ENCODE peak calls at places on chromosome 1, in nine cellular contexts. One of them, this sample, is unnamed.

GRCh38 chr1:116375884-116376733 is 3.1 kb downstream of the ATP1A1 start:
- DNase-seq in transverse colon: peak; percentile 90
- DNase-seq in IMR-90: peak; percentile 68
- DNase-seq in cardiac muscle cell: peak; percentile 80
- DNase-seq in CD4-positive, alpha-beta memory T cell: peak; percentile 28
- DNase-seq in tibial nerve: peak; percentile 47
- DNase-seq in left ventricle myocardium inferior: peak; percentile 78
- DNase-seq in lower leg skin: peak; percentile 93
- DNase-seq in endodermal cell: peak; percentile 78
- DNase-seq in this sample: peak; percentile 32

GRCh38 chr1:116769561-116769977 is 15.3 kb downstream of the CD2 start:
- DNase-seq in tibial nerve: no peak
- DNase-seq in IMR-90: no peak
- DNase-seq in left ventricle myocardium inferior: no peak
- DNase-seq in transverse colon: peak; percentile 37
- DNase-seq in cardiac muscle cell: peak; percentile 46
- DNase-seq in lower leg skin: no peak
- DNase-seq in endodermal cell: no peak
- DNase-seq in CD4-positive, alpha-beta memory T cell: peak; percentile 89
- DNase-seq in this sample: peak; percentile 91

GRCh38 chr1:226829105-226829504 is 41.3 kb upstream of the PSEN2 start:
- DNase-seq in endodermal cell: no peak
- DNase-seq in cardiac muscle cell: no peak
- DNase-seq in IMR-90: no peak
- DNase-seq in tibial nerve: no peak
- DNase-seq in CD4-positive, alpha-beta memory T cell: no peak
- DNase-seq in left ventricle myocardium inferior: no peak
- DNase-seq in lower leg skin: no peak
- DNase-seq in transverse colon: no peak
- DNase-seq in this sample: no peak

GRCh38 chr1:185249563-185249962 is 67.5 kb downstream of the IVNS1ABP start:
- DNase-seq in CD4-positive, alpha-beta memory T cell: no peak
- DNase-seq in transverse colon: no peak
- DNase-seq in IMR-90: no peak
- DNase-seq in cardiac muscle cell: peak; percentile 5
- DNase-seq in endodermal cell: no peak
- DNase-seq in left ventricle myocardium inferior: no peak
- DNase-seq in lower leg skin: no peak
- DNase-seq in tibial nerve: no peak
- DNase-seq in this sample: no peak

GRCh38 chr1:3032970-3033794 is 11.9 kb downstream of the ACTRT2 start:
- DNase-seq in transverse colon: no peak
- DNase-seq in CD4-positive, alpha-beta memory T cell: peak; percentile 54
- DNase-seq in left ventricle myocardium inferior: no peak
- DNase-seq in tibial nerve: no peak
- DNase-seq in IMR-90: no peak
- DNase-seq in cardiac muscle cell: no peak
- DNase-seq in lower leg skin: no peak
- DNase-seq in endodermal cell: peak; percentile 20
- DNase-seq in this sample: peak; percentile 67

GRCh38 chr1:1421907-1422464 is 910 bp upstream of the ANKRD65 start:
- DNase-seq in cardiac muscle cell: no peak
- DNase-seq in transverse colon: no peak
- DNase-seq in lower leg skin: no peak
- DNase-seq in CD4-positive, alpha-beta memory T cell: no peak
- DNase-seq in IMR-90: no peak
- DNase-seq in endodermal cell: peak; percentile 52
- DNase-seq in left ventricle myocardium inferior: no peak
- DNase-seq in tibial nerve: no peak
- DNase-seq in this sample: no peak

GRCh38 chr1:78884685-78885452 is 121.7 kb downstream of the ADGRL4 start:
- DNase-seq in transverse colon: no peak
- DNase-seq in CD4-positive, alpha-beta memory T cell: no peak
- DNase-seq in endodermal cell: peak; percentile 54
- DNase-seq in lower leg skin: no peak
- DNase-seq in cardiac muscle cell: peak; percentile 38
- DNase-seq in tibial nerve: no peak
- DNase-seq in left ventricle myocardium inferior: no peak
- DNase-seq in IMR-90: peak; percentile 21
- DNase-seq in this sample: no peak

GRCh38 chr1:178311164-178311563 is 185.6 kb downstream of the CLEC20A start:
- DNase-seq in cardiac muscle cell: peak; percentile 43
- DNase-seq in tibial nerve: no peak
- DNase-seq in CD4-positive, alpha-beta memory T cell: no peak
- DNase-seq in lower leg skin: no peak
- DNase-seq in endodermal cell: no peak
- DNase-seq in transverse colon: no peak
- DNase-seq in left ventricle myocardium inferior: no peak
- DNase-seq in IMR-90: peak; percentile 37
- DNase-seq in this sample: no peak

GRCh38 chr1:58932820-58933598 is 149.2 kb upstream of the JUN start:
- DNase-seq in tibial nerve: peak; percentile 26
- DNase-seq in CD4-positive, alpha-beta memory T cell: no peak
- DNase-seq in cardiac muscle cell: peak; percentile 79
- DNase-seq in endodermal cell: peak; percentile 61
- DNase-seq in IMR-90: peak; percentile 76
- DNase-seq in left ventricle myocardium inferior: no peak
- DNase-seq in lower leg skin: peak; percentile 47
- DNase-seq in transverse colon: peak; percentile 92
- DNase-seq in this sample: no peak

GRCh38 chr1:51310871-51311613 is 19.3 kb downstream of the TTC39A start:
- DNase-seq in endodermal cell: peak; percentile 38
- DNase-seq in CD4-positive, alpha-beta memory T cell: no peak
- DNase-seq in IMR-90: no peak
- DNase-seq in tibial nerve: no peak
- DNase-seq in cardiac muscle cell: peak; percentile 17
- DNase-seq in lower leg skin: no peak
- DNase-seq in transverse colon: no peak
- DNase-seq in left ventricle myocardium inferior: no peak
- DNase-seq in this sample: no peak

GRCh38 chr1:94970783-94971182 is 43.9 kb upstream of the CNN3 start:
- DNase-seq in CD4-positive, alpha-beta memory T cell: no peak
- DNase-seq in cardiac muscle cell: no peak
- DNase-seq in lower leg skin: no peak
- DNase-seq in tibial nerve: no peak
- DNase-seq in transverse colon: no peak
- DNase-seq in left ventricle myocardium inferior: no peak
- DNase-seq in IMR-90: no peak
- DNase-seq in endodermal cell: peak; percentile 54
- DNase-seq in this sample: no peak

GRCh38 chr1:55720243-55720642 is 505.1 kb upstream of the USP24 start:
- DNase-seq in IMR-90: peak; percentile 42
- DNase-seq in endodermal cell: peak; percentile 74
- DNase-seq in tibial nerve: no peak
- DNase-seq in CD4-positive, alpha-beta memory T cell: no peak
- DNase-seq in transverse colon: peak; percentile 60
- DNase-seq in left ventricle myocardium inferior: peak; percentile 55
- DNase-seq in cardiac muscle cell: no peak
- DNase-seq in lower leg skin: no peak
- DNase-seq in this sample: no peak

GRCh38 chr1:164561007-164561406 is 2.0 kb downstream of the PBX1 start:
- DNase-seq in cardiac muscle cell: no peak
- DNase-seq in endodermal cell: no peak
- DNase-seq in left ventricle myocardium inferior: no peak
- DNase-seq in transverse colon: no peak
- DNase-seq in IMR-90: no peak
- DNase-seq in tibial nerve: no peak
- DNase-seq in lower leg skin: no peak
- DNase-seq in CD4-positive, alpha-beta memory T cell: no peak
- DNase-seq in this sample: no peak

GRCh38 chr1:54885237-54885679 is 1.7 kb downstream of the DHCR24 start:
- DNase-seq in endodermal cell: no peak
- DNase-seq in cardiac muscle cell: no peak
- DNase-seq in CD4-positive, alpha-beta memory T cell: no peak
- DNase-seq in tibial nerve: no peak
- DNase-seq in lower leg skin: no peak
- DNase-seq in left ventricle myocardium inferior: no peak
- DNase-seq in IMR-90: no peak
- DNase-seq in transverse colon: no peak
- DNase-seq in this sample: no peak

GRCh38 chr1:168287237-168287664 is 6.6 kb downstream of the TBX19 start:
- DNase-seq in left ventricle myocardium inferior: no peak
- DNase-seq in CD4-positive, alpha-beta memory T cell: no peak
- DNase-seq in endodermal cell: no peak
- DNase-seq in IMR-90: peak; percentile 83
- DNase-seq in lower leg skin: no peak
- DNase-seq in tibial nerve: no peak
- DNase-seq in cardiac muscle cell: peak; percentile 66
- DNase-seq in transverse colon: no peak
- DNase-seq in this sample: no peak

GRCh38 chr1:156876281-156876680 is 15.6 kb downstream of the NTRK1 start:
- DNase-seq in lower leg skin: no peak
- DNase-seq in transverse colon: no peak
- DNase-seq in IMR-90: no peak
- DNase-seq in tibial nerve: no peak
- DNase-seq in CD4-positive, alpha-beta memory T cell: no peak
- DNase-seq in cardiac muscle cell: no peak
- DNase-seq in endodermal cell: peak; percentile 92
- DNase-seq in left ventricle myocardium inferior: no peak
- DNase-seq in this sample: no peak

GRCh38 chr1:152089014-152089674 is at the start of gene TCHHL1:
- DNase-seq in left ventricle myocardium inferior: no peak
- DNase-seq in endodermal cell: no peak
- DNase-seq in cardiac muscle cell: no peak
- DNase-seq in IMR-90: no peak
- DNase-seq in tibial nerve: no peak
- DNase-seq in lower leg skin: no peak
- DNase-seq in transverse colon: no peak
- DNase-seq in CD4-positive, alpha-beta memory T cell: no peak
- DNase-seq in this sample: no peak

DNA sequence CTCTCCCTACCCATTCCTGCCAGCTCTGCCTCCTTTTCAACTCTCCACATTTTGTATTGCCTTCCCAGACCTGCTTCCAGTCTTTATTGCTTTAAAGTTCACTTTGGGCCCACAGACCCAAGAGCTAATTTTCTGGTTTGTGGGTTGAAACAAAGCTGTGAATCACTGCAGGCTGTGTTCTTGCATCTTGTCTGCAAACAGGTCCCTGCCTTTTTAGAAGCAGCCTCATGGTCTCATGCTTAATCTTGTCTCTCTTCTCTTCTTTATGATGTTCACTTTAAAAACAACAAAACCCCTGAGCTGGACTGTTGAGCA is 3.8 kb downstream of the BTG2 start:
- DNase-seq in tibial nerve: no peak
- DNase-seq in cardiac muscle cell: no peak
- DNase-seq in lower leg skin: no peak
- DNase-seq in endodermal cell: no peak
- DNase-seq in left ventricle myocardium inferior: no peak
- DNase-seq in transverse colon: no peak
- DNase-seq in IMR-90: no peak
- DNase-seq in CD4-positive, alpha-beta memory T cell: no peak
- DNase-seq in this sample: no peak
- H3K4me3 ChIP-seq in tibial nerve: peak overlapping the region; percentile 97
- H3K4me3 ChIP-seq in cardiac muscle cell: no peak overlapping the region
- H3K4me3 ChIP-seq in lower leg skin: no peak overlapping the region
- H3K4me3 ChIP-seq in endodermal cell: peak overlapping the region; percentile 98
- H3K4me3 ChIP-seq in left ventricle myocardium inferior: peak overlapping the region; percentile 94
- H3K4me3 ChIP-seq in transverse colon: peak overlapping the region; percentile 98
- H3K4me3 ChIP-seq in IMR-90: no peak overlapping the region
- H3K4me3 ChIP-seq in CD4-positive, alpha-beta memory T cell: peak overlapping the region; percentile 95
- H3K4me3 ChIP-seq in this sample: peak overlapping the region; percentile 86

GRCh38 chr1:200660719-200661118 is 9.0 kb downstream of the DDX59 start:
- DNase-seq in endodermal cell: no peak
- DNase-seq in IMR-90: no peak
- DNase-seq in cardiac muscle cell: peak; percentile 53
- DNase-seq in lower leg skin: no peak
- DNase-seq in left ventricle myocardium inferior: peak; percentile 60
- DNase-seq in transverse colon: no peak
- DNase-seq in tibial nerve: no peak
- DNase-seq in CD4-positive, alpha-beta memory T cell: no peak
- DNase-seq in this sample: no peak
- H3K4me3 ChIP-seq in endodermal cell: no peak overlapping the region
- H3K4me3 ChIP-seq in IMR-90: no peak overlapping the region
- H3K4me3 ChIP-seq in cardiac muscle cell: no peak overlapping the region
- H3K4me3 ChIP-seq in lower leg skin: no peak overlapping the region
- H3K4me3 ChIP-seq in left ventricle myocardium inferior: no peak overlapping the region
- H3K4me3 ChIP-seq in transverse colon: no peak overlapping the region
- H3K4me3 ChIP-seq in tibial nerve: no peak overlapping the region
- H3K4me3 ChIP-seq in CD4-positive, alpha-beta memory T cell: no peak overlapping the region
- H3K4me3 ChIP-seq in this sample: no peak overlapping the region

GRCh38 chr1:107142370-107142668 is 1.5 kb downstream of the NTNG1 start:
- DNase-seq in transverse colon: no peak
- DNase-seq in tibial nerve: no peak
- DNase-seq in CD4-positive, alpha-beta memory T cell: no peak
- DNase-seq in IMR-90: no peak
- DNase-seq in lower leg skin: no peak
- DNase-seq in endodermal cell: no peak
- DNase-seq in left ventricle myocardium inferior: no peak
- DNase-seq in cardiac muscle cell: no peak
- DNase-seq in this sample: no peak
- H3K4me3 ChIP-seq in transverse colon: no peak overlapping the region
- H3K4me3 ChIP-seq in tibial nerve: no peak overlapping the region
- H3K4me3 ChIP-seq in CD4-positive, alpha-beta memory T cell: no peak overlapping the region
- H3K4me3 ChIP-seq in IMR-90: no peak overlapping the region
- H3K4me3 ChIP-seq in lower leg skin: no peak overlapping the region
- H3K4me3 ChIP-seq in endodermal cell: peak overlapping the region; percentile 64
- H3K4me3 ChIP-seq in left ventricle myocardium inferior: no peak overlapping the region
- H3K4me3 ChIP-seq in cardiac muscle cell: no peak overlapping the region
- H3K4me3 ChIP-seq in this sample: no peak overlapping the region

GRCh38 chr1:190975827-190976226 is 498.2 kb upstream of the BRINP3 start:
- DNase-seq in tibial nerve: no peak
- DNase-seq in IMR-90: no peak
- DNase-seq in CD4-positive, alpha-beta memory T cell: no peak
- DNase-seq in left ventricle myocardium inferior: no peak
- DNase-seq in cardiac muscle cell: no peak
- DNase-seq in endodermal cell: no peak
- DNase-seq in lower leg skin: no peak
- DNase-seq in transverse colon: no peak
- DNase-seq in this sample: no peak
- H3K4me3 ChIP-seq in tibial nerve: no peak overlapping the region
- H3K4me3 ChIP-seq in IMR-90: no peak overlapping the region
- H3K4me3 ChIP-seq in CD4-positive, alpha-beta memory T cell: no peak overlapping the region
- H3K4me3 ChIP-seq in left ventricle myocardium inferior: no peak overlapping the region
- H3K4me3 ChIP-seq in cardiac muscle cell: no peak overlapping the region
- H3K4me3 ChIP-seq in endodermal cell: no peak overlapping the region
- H3K4me3 ChIP-seq in lower leg skin: no peak overlapping the region
- H3K4me3 ChIP-seq in transverse colon: no peak overlapping the region
- H3K4me3 ChIP-seq in this sample: no peak overlapping the region

This sample was measured in naive thymus-derived CD4-positive, alpha-beta T cell.